ENCODE peak calls at places on chromosomes 11 and 22, in five cellular contexts. X is esophagus squamous epithelium, U is transverse colon, L is K562, Q is stomach. Y is an unnamed sample.

GRCh38 chr11:2837096-2837601 is 48.4 kb downstream of the CDKN1C start:
- DNase-seq in Q (peak; percentile 82), L (peak; percentile 82), X (no peak), U (peak; percentile 68), Y (no peak)

GRCh38 chr11:117618956-117619355 is 178.1 kb downstream of the DSCAML1 start:
- DNase-seq in X (no peak), Q (no peak), U (no peak), L (no peak), Y (peak; percentile 49)

GRCh38 chr11:100576044-100577021 is 110.8 kb upstream of the ARHGAP42 start:
- DNase-seq in L (peak; percentile 53), X (no peak), U (no peak), Q (no peak), Y (peak; percentile 7)

GRCh38 chr22:32622762-32623147 is 148.1 kb downstream of the FBXO7 start:
- DNase-seq in U (no peak), L (no peak), Q (no peak), X (no peak), Y (no peak)

GRCh38 chr22:25139062-25139461 is 60.6 kb upstream of the CRYBB3 start:
- DNase-seq in Q (peak; percentile 57), U (peak; percentile 59), X (no peak), L (no peak), Y (no peak)

GRCh38 chr11:129117595-129118350 is 74.4 kb downstream of the ARHGAP32 start:
- DNase-seq in Q (peak; percentile 29), L (peak; percentile 54), X (no peak), U (peak; percentile 20), Y (no peak)

GRCh38 chr22:43848366-43849171 is 13.7 kb downstream of the SULT4A1 start:
- DNase-seq in L (no peak), Q (no peak), X (no peak), U (no peak), Y (no peak)

GRCh38 chr11:45662665-45663485 is 2.5 kb downstream of the CHST1 start:
- DNase-seq in Q (no peak), X (no peak), U (no peak), L (peak; percentile 60), Y (no peak)

GRCh38 chr11:71064183-71064582 is 188.2 kb downstream of the SHANK2 start:
- DNase-seq in U (no peak), Q (no peak), L (no peak), X (no peak), Y (no peak)

GRCh38 chr11:28133146-28133545 is 25.0 kb downstream of the METTL15 start:
- DNase-seq in X (no peak), U (no peak), L (no peak), Q (no peak), Y (no peak)

GRCh38 chr11:76159983-76160661 is 46.2 kb downstream of the WNT11 start:
- DNase-seq in X (no peak), U (no peak), Q (no peak), L (no peak), Y (no peak)

GRCh38 chr11:62452261-62452660 is 33.4 kb downstream of the SCGB1A1 start:
- DNase-seq in U (no peak), Q (no peak), L (no peak), X (no peak), Y (no peak)

GRCh38 chr11:78541537-78541936 is 33.1 kb downstream of the NARS2 start:
- DNase-seq in X (no peak), L (no peak), Q (no peak), U (no peak), Y (no peak)

GRCh38 chr11:94139421-94139820 is 10.8 kb downstream of the PANX1 start:
- DNase-seq in Q (no peak), X (no peak), L (no peak), U (no peak), Y (no peak)

GRCh38 chr11:74937696-74938475 is 11.0 kb downstream of the XRRA1 start:
- DNase-seq in U (no peak), L (no peak), X (no peak), Q (no peak), Y (no peak)

GRCh38 chr11:86335131-86335768 is 33.2 kb downstream of the HIKESHI start:
- DNase-seq in X (no peak), L (no peak), Q (no peak), U (no peak), Y (no peak)

GRCh38 chr11:102914238-102915043 is 39.7 kb upstream of the MMP12 start:
- DNase-seq in X (no peak), Q (no peak), L (peak; percentile 10), U (peak; percentile 13), Y (no peak)

GRCh38 chr22:17728786-17729185 is 45.5 kb downstream of the BID start:
- DNase-seq in X (no peak), Q (no peak), L (no peak), U (no peak), Y (no peak)

GRCh38 chr11:11786771-11787170 is 55.0 kb upstream of the USP47 start:
- DNase-seq in L (no peak), Q (no peak), X (no peak), U (no peak), Y (no peak)
- TF ChIP-seq CTCF in L (peak; percentile 26), Q (peak; percentile 5), X (peak; percentile 35), U (peak; percentile 33), Y (peak; percentile 50)

GRCh38 chr22:49849161-49850020 is 4.3 kb upstream of the ZBED4 start:
- DNase-seq in U (no peak), X (no peak), L (no peak), Q (no peak), Y (no peak)

GRCh38 chr22:49848690-49849160 is 4.9 kb upstream of the ZBED4 start:
- DNase-seq in Q (no peak), X (no peak), U (no peak), L (no peak), Y (no peak)

GRCh38 chr22:49852898-49853894 is at the start of gene ZBED4:
- DNase-seq in Q (peak; percentile 99), X (peak; percentile 63), U (peak; percentile 99), L (peak; percentile 94), Y (peak; percentile 94)

GRCh38 chr22:49850021-49850911 is 3.4 kb upstream of the ZBED4 start:
- DNase-seq in X (no peak), Q (no peak), U (no peak), L (no peak), Y (no peak)

GRCh38 chr22:49850959-49851815 is 2.5 kb upstream of the ZBED4 start:
- DNase-seq in L (no peak), U (no peak), Q (no peak), X (no peak), Y (no peak)
- H3K27me3 ChIP-seq in L (peaks cover 8% of the 10 kb centered on the region), U (peaks cover 45% of the 10 kb centered on the region), Q (peaks cover 17% of the 10 kb centered on the region), X (peaks cover 16% of the 10 kb centered on the region), Y (peaks cover 30% of the 10 kb centered on the region)

GRCh38 chr11:114166897-114167323 is 107.4 kb downstream of the ZBTB16 start:
- DNase-seq in L (no peak), Q (no peak), U (no peak), X (no peak), Y (no peak)

GRCh38 chr11:114167355-114168085 is 108.0 kb downstream of the ZBTB16 start:
- DNase-seq in L (no peak), Q (no peak), X (no peak), U (no peak), Y (no peak)

GRCh38 chr11:114165326-114166230 is 106.1 kb downstream of the ZBTB16 start:
- DNase-seq in L (no peak), U (peak; percentile 51), Q (no peak), X (no peak), Y (no peak)

GRCh38 chr11:114168086-114168448 is 108.6 kb downstream of the ZBTB16 start:
- DNase-seq in U (no peak), L (no peak), X (no peak), Q (no peak), Y (no peak)

DNA sequence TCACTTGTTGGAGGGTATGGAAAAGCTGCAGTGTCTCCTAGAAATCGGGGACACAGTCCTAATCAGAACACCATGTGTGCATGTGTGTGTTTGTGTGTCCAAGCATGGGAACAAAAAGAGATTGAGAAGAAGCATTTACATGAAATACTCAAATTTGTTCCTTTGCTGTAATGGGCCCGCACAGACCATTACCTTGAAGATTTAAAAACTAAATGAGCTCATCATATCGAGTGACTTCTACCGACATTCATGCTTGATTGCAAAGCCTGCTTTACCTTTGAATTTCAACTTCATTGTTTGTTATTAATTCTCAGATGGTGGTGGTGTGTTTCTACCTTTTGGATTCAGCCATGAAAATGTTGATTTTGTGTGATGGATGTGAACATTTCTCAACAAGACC is 106.9 kb downstream of the ZBTB16 start:
- DNase-seq in L (no peak), X (no peak), Q (no peak), U (no peak), Y (no peak)
- H3K4me3 ChIP-seq in L (no peak overlapping the region), X (no peak overlapping the region), Q (no peak overlapping the region), U (no peak overlapping the region), Y (no peak overlapping the region)

GRCh38 chr22:35456757-35457156 is 56.8 kb downstream of the MCM5 start:
- DNase-seq in U (no peak), X (no peak), Q (no peak), L (no peak), Y (no peak)

GRCh38 chr22:35452810-35453743 is 53.1 kb downstream of the MCM5 start:
- DNase-seq in U (no peak), L (no peak), X (no peak), Q (no peak), Y (no peak)

GRCh38 chr22:35452351-35452781 is 52.4 kb downstream of the MCM5 start:
- DNase-seq in L (no peak), Q (peak; percentile 86), U (peak; percentile 87), X (no peak), Y (no peak)

GRCh38 chr22:35455529-35455928 is 55.6 kb downstream of the MCM5 start:
- DNase-seq in X (no peak), Q (no peak), L (no peak), U (no peak), Y (no peak)

GRCh38 chr22:35454416-35455054 is 54.6 kb downstream of the MCM5 start:
- DNase-seq in Q (no peak), X (no peak), U (no peak), L (no peak), Y (no peak)
- TF ChIP-seq CTCF in Q (no peak), X (no peak), U (no peak), L (no peak), Y (peak; percentile 25)

DNA sequence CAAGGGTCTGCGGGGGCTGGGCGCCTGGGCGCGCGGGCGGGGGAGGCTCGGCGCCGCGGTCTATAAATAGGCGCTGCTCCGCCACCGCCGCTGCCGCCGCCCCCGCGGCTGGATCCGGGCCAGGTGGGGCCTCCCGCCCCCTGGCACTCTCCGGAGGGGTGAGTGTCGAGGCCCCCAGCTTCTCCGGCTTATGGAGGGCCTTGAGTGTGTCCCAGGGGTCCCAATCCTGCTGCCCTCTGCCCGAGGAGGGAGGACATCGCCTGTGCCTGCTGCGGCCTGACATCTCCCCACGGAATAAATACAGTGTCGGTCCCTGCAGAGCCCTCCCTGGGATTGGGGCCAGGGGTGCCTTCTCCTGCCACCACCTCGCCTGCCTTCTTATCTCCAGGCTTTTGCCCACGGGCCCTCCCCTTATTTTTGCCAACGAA is 4.3 kb upstream of the GP1BB start:
- DNase-seq in L (peak; percentile 93), X (no peak), U (no peak), Q (no peak), Y (no peak)
- H3K27me3 ChIP-seq in L (no peaks in the 10 kb centered on the region), X (no peaks in the 10 kb centered on the region), U (peaks cover 89% of the 10 kb centered on the region), Q (no peaks in the 10 kb centered on the region), Y (no peaks in the 10 kb centered on the region)

DNA sequence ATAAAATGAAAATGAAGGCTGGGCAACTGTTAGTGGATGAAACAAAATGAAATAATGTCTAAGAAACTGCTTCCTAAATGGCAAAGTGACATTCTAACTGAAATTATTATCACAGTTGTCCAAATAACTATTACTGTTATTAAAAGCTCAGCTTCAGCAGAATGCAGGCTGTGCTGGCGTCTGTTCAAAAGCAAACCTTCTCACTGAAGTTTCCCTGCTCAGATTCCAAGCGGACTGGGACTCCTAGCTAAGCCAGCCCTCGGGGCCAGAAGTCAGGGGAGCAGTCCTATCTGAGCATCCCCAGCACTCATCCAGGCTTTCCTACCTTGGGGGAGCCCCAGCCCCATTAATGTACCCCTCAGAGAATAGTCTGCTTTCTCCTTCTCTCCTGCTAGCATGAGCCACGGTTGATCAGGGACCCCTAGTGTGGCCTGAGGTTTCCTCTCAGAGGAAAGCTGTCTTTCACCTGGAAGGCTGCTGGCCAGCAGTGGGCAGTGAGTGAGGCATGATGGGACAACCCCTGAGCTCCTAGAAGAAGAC is 1167.3 kb downstream of the TBC1D22A start:
- DNase-seq in X (no peak), U (no peak), L (no peak), Q (no peak), Y (no peak)
- H3K4me3 ChIP-seq in X (no peak overlapping the region), U (no peak overlapping the region), L (no peak overlapping the region), Q (no peak overlapping the region), Y (no peak overlapping the region)